ENCODE peak calls at places on chromosomes 2 and 18, in six cellular contexts. L is H1, Y is SK-N-SH, B is upper lobe of left lung, P is sigmoid colon, D is K562. M is an unnamed sample.

GRCh38 chr18:79869591-79870368 is 72.0 kb downstream of the KCNG2 start:
- DNase-seq in B (peak; percentile 82), L (no peak), Y (no peak), P (no peak), D (no peak), M (no peak)

GRCh38 chr18:67733094-67733493 is 216.6 kb upstream of the DSEL start:
- DNase-seq in Y (no peak), D (no peak), L (no peak), B (no peak), P (no peak), M (no peak)

GRCh38 chr2:119659601-119660342 is 19.2 kb upstream of the TMEM177 start:
- DNase-seq in D (no peak), P (no peak), B (no peak), Y (peak; percentile 51), L (no peak), M (no peak)

GRCh38 chr2:177983183-177983788 is 89.3 kb downstream of the PDE11A start:
- DNase-seq in D (peak; percentile 68), L (peak; percentile 15), Y (peak; percentile 70), P (no peak), B (no peak), M (no peak)

GRCh38 chr2:26925100-26925791 is 45.2 kb upstream of the MAPRE3 start:
- DNase-seq in Y (no peak), D (no peak), L (no peak), B (no peak), P (no peak), M (no peak)

GRCh38 chr2:15449542-15450236 is 111.4 kb downstream of the NBAS start:
- DNase-seq in Y (no peak), P (no peak), D (peak; percentile 21), B (no peak), L (no peak), M (no peak)

GRCh38 chr18:63004466-63005089 is 289.2 kb downstream of the PHLPP1 start:
- DNase-seq in Y (no peak), D (no peak), L (no peak), P (no peak), B (peak; percentile 24), M (no peak)

GRCh38 chr2:190277234-190278112 is 42.2 kb downstream of the HIBCH start:
- DNase-seq in L (no peak), Y (peak; percentile 6), P (no peak), D (peak; percentile 60), B (no peak), M (no peak)

GRCh38 chr2:129758461-129759185 is 220.8 kb upstream of the RAB6C start:
- DNase-seq in B (peak; percentile 54), D (no peak), Y (peak; percentile 52), L (no peak), P (no peak), M (no peak)

GRCh38 chr18:48037481-48038271 is 107.2 kb upstream of the SMAD2 start:
- DNase-seq in Y (peak; percentile 51), D (no peak), L (no peak), P (peak; percentile 43), B (no peak), M (no peak)

GRCh38 chr2:191957996-191958860 is 111.3 kb upstream of the CAVIN2 start:
- DNase-seq in B (no peak), P (no peak), L (no peak), Y (no peak), D (no peak), M (no peak)

GRCh38 chr2:219442206-219443015 is 7.8 kb downstream of the SPEG start:
- DNase-seq in D (no peak), Y (no peak), B (peak; percentile 79), L (no peak), P (no peak), M (no peak)

GRCh38 chr2:37570773-37571570 is 100.5 kb downstream of the CDC42EP3 start:
- DNase-seq in B (no peak), L (no peak), P (no peak), Y (peak; percentile 17), D (no peak), M (no peak)
- TF ChIP-seq EP300 in B (no peak), L (no peak), P (no peak), Y (peak; percentile 9), D (no peak), M (no peak)

DNA sequence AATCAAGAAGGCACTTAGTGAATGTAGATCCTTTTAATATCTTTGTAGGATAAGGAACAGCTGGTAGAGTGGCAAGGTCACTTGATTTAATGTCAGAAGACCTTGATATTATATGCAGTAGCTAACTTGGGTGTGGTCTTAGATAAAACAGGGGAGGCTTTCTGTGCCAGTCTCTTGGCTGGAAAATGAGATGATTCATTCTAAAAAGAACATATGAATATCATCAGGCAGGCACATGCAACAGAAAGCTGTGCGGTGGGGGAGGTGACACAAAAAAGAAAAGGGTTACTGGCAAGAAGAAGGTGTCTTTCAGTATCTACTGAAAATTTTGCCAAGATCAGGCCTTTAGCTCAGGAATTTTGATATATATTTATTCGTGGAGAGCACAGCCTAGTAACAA is 931.7 kb upstream of the CELF4 start:
- DNase-seq in D (no peak), L (no peak), B (no peak), Y (no peak), P (no peak), M (no peak)
- TF ChIP-seq POLR2AphosphoS5 in D (no peak), L (no peak), B (no peak), Y (no peak), P (no peak), M (no peak)

GRCh38 chr2:238440331-238440730 is 13.6 kb downstream of the ASB1 start:
- DNase-seq in Y (no peak), P (no peak), L (no peak), D (no peak), B (no peak), M (no peak)
- TF ChIP-seq EP300 in Y (no peak), P (no peak), L (no peak), D (no peak), B (no peak), M (no peak)

DNA sequence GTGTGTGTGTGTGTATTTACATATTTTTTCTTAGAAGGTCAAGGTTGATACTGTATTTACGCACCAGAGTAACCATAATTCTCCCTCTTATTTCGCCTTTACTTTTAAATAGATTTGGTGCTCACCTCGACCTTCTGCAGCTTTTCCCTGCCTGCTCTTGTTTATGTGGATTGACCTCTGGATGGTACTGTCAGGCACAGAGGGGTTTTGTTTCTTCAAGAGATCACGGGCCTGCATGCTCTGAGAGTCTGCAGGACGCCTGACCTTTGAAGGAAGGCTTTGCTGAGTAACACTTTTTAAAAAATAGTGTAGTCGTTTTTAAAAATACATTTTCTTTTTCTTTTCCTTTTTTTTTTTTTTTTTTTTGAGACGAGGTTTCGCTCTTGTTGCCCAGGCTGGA is 18.1 kb upstream of the EFHD1 start:
- DNase-seq in Y (no peak), D (no peak), L (no peak), P (no peak), B (no peak), M (no peak)
- TF ChIP-seq POLR2AphosphoS5 in Y (no peak), D (no peak), L (no peak), P (no peak), B (no peak), M (no peak)

DNA sequence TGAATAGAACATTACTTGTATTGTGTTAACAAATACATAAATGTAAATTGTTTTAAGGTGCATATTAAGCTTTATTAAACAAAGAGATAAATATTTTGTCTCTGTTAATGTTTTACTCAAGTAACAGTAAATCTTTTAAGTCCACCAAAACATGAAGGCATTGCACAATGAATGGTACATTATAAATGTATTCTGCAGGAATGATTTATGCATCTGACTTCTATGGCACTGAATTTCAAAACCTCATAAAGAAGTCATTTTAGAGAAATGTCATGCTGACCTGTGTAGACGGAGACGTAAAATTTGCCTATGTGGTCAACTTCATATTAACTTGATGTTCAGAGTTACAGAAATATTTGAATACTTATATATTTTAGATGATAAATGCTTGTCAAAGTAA is 194.7 kb downstream of the BABAM2 start:
- DNase-seq in P (no peak), D (no peak), L (no peak), Y (no peak), B (no peak), M (no peak)
- TF ChIP-seq EP300 in P (no peak), D (no peak), L (no peak), Y (no peak), B (no peak), M (no peak)

GRCh38 chr2:24886640-24887324 is 33.3 kb downstream of the ADCY3 start:
- DNase-seq in Y (no peak), P (no peak), D (no peak), B (no peak), L (no peak), M (no peak)
- TF ChIP-seq POLR2AphosphoS5 in Y (no peak), P (no peak), D (no peak), B (no peak), L (no peak), M (no peak)

DNA sequence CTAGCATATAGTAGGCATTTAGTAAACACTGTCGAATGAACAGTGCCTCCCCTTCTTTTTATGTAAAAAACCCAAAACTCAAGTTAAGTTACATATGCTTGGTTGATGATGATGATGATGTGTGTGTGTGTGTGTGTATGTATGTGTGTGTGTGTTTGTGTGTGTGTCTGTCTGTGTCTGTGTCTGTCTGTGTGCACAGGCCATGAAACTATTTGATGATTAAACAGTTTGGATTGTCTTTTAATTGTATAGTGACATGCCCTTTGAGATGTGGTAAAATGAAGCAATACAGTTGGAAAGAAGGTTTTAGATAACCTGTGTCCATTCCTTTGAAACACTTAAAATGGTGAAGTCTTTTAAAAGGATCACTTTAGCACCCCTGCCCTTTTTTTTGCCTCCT is 105.6 kb downstream of the MAP4K4 start:
- DNase-seq in B (no peak), P (no peak), L (no peak), Y (no peak), D (no peak), M (no peak)
- TF ChIP-seq EP300 in B (no peak), P (no peak), L (no peak), Y (no peak), D (no peak), M (no peak)

M was measured in esophagus muscularis mucosa.